ENCODE peak calls at places on chromosomes 6 and 20, in four cellular contexts. C is mucosa of descending colon; U is naive thymus-derived CD4-positive, alpha-beta T cell; V is hepatocyte. K is an unnamed sample. For H3K36me3 and H3K9me3, the result is how much of the 10 kb centered on the place peaks cover.

GRCh38 chr6:156832166-156832743 is 55.1 kb downstream of the ARID1B start:
- DNase-seq in C (no peak), U (no peak), V (no peak), K (no peak)

GRCh38 chr6:133376743-133377142 is 135.6 kb downstream of the EYA4 start:
- DNase-seq in C (no peak), U (no peak), V (no peak), K (no peak)

GRCh38 chr6:27836783-27837635 is 75.2 kb downstream of the OR2B2 start:
- DNase-seq in C (peak), U (peak), V (peak), K (peak)

GRCh38 chr6:85364354-85364753 is 85.5 kb upstream of the NT5E start:
- DNase-seq in C (no peak), U (no peak), V (peak), K (no peak)

GRCh38 chr20:48002517-48002970 is 217.3 kb upstream of the SULF2 start:
- DNase-seq in C (no peak), U (no peak), V (no peak), K (no peak)

GRCh38 chr20:56630506-56631317 is 1.6 kb downstream of the TFAP2C start:
- DNase-seq in C (peak), U (no peak), V (peak), K (no peak)

GRCh38 chr6:34381086-34381485 is 11.4 kb downstream of the NUDT3 start:
- DNase-seq in C (no peak), U (no peak), V (no peak), K (no peak)

GRCh38 chr6:43718387-43719105 is 31.0 kb upstream of the MRPS18A start:
- DNase-seq in C (no peak), U (no peak), V (peak), K (no peak)

GRCh38 chr6:128569737-128570438 is 49.5 kb upstream of the PTPRK start:
- DNase-seq in C (no peak), U (no peak), V (peak), K (no peak)

GRCh38 chr6:91083226-91083625 is 496.4 kb upstream of the MAP3K7 start:
- DNase-seq in C (no peak), U (no peak), V (no peak), K (no peak)

GRCh38 chr20:40689100-40689942 is at the start of gene MAFB:
- DNase-seq in C (peak), U (no peak), V (peak), K (peak)

GRCh38 chr6:45640081-45640491 is 262.4 kb upstream of the SUPT3H start:
- DNase-seq in C (no peak), U (no peak), V (no peak), K (no peak)

GRCh38 chr20:15564981-15565380 is 1008.3 kb downstream of the KIF16B start:
- DNase-seq in C (no peak), U (no peak), V (no peak), K (no peak)

GRCh38 chr20:40769677-40770285 is 80.7 kb upstream of the MAFB start:
- DNase-seq in C (no peak), U (no peak), V (no peak), K (no peak)

GRCh38 chr6:72649032-72649984 is 27.4 kb downstream of the KCNQ5 start:
- DNase-seq in C (no peak), U (no peak), V (no peak), K (no peak)

GRCh38 chr6:47729019-47729418 is 30.6 kb downstream of the ADGRF4 start:
- DNase-seq in C (no peak), U (no peak), V (no peak), K (no peak)

GRCh38 chr6:167426620-167427019 is 101.7 kb downstream of the TTLL2 start:
- DNase-seq in C (no peak), U (no peak), V (peak), K (no peak)
- H3K36me3 ChIP-seq in C (under half), U (under half), V (under half), K (under half)

GRCh38 chr20:37581246-37581645 is 53.6 kb upstream of the BLCAP start:
- DNase-seq in C (no peak), U (no peak), V (no peak), K (no peak)
- H3K9me3 ChIP-seq in C (under half), U (under half), V (under half), K (under half)

GRCh38 chr20:51612896-51613295 is 70.4 kb upstream of the NFATC2 start:
- DNase-seq in C (no peak), U (no peak), V (no peak), K (no peak)

GRCh38 chr20:51611625-51611890 is 69.0 kb upstream of the NFATC2 start:
- DNase-seq in C (no peak), U (no peak), V (no peak), K (no peak)

GRCh38 chr20:51613576-51613975 is 71.1 kb upstream of the NFATC2 start:
- DNase-seq in C (no peak), U (no peak), V (no peak), K (no peak)

GRCh38 chr20:51610761-51611624 is 68.5 kb upstream of the NFATC2 start:
- DNase-seq in C (no peak), U (no peak), V (no peak), K (no peak)

DNA sequence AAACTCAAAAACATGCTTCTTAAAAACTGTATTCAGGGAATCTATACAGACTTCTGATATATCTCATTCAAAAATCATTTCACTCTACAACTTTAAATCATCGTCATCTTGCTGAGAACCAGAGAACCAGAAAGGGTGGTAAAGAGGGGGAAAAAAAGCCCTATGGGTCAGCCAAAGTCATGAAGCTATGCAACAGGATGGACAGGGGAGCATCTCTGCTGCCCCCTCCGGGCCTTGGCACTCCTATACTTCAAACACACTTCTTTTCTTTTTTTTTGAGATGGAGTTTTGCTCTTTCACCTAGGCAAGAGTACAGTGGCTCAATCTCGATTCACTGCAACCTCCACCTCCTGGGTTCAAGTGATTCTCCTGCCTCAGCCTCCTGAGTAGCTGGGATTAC is 73.5 kb upstream of the NFATC2 start:
- DNase-seq in C (no peak), U (no peak), V (no peak), K (no peak)
- H3K36me3 ChIP-seq in C (under half), U (under half), V (under half), K (under half)

GRCh38 chr20:59690101-59690500 is 85.8 kb downstream of the PHACTR3 start:
- DNase-seq in C (no peak), U (no peak), V (no peak), K (no peak)

GRCh38 chr20:59690976-59691375 is 86.6 kb downstream of the PHACTR3 start:
- DNase-seq in C (no peak), U (no peak), V (no peak), K (no peak)

GRCh38 chr20:59693587-59693986 is 89.2 kb downstream of the PHACTR3 start:
- DNase-seq in C (no peak), U (no peak), V (no peak), K (no peak)

GRCh38 chr20:59688999-59689398 is 84.7 kb downstream of the PHACTR3 start:
- DNase-seq in C (no peak), U (no peak), V (no peak), K (no peak)

DNA sequence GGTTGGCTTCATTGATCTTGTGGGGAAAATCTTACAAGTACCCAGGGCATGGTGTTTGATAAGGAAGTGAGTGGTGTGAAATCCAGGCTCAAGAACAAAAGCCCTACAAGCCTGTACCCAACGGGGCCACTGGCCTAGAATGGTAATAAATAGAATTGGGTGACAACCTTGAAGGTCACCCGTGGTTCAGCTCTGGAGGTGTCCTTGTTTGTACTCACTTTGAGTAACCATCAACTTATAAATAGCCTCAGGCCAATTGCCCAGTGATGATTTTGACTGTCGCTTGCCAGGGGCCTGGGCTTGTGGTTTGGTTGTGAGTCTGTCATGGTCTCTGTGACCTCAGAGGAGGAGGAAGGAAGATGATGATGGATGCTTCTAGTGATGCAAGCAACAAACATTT is 87.8 kb downstream of the PHACTR3 start:
- DNase-seq in C (no peak), U (no peak), V (no peak), K (peak)
- H3K9me3 ChIP-seq in C (under half), U (under half), V (under half), K (under half)

GRCh38 chr20:34427331-34427730 is 64.3 kb downstream of the ITCH start:
- DNase-seq in C (no peak), U (no peak), V (no peak), K (no peak)

GRCh38 chr20:34431168-34431567 is 68.1 kb downstream of the ITCH start:
- DNase-seq in C (no peak), U (no peak), V (no peak), K (no peak)

GRCh38 chr20:34433391-34433790 is 70.3 kb downstream of the ITCH start:
- DNase-seq in C (no peak), U (no peak), V (no peak), K (no peak)

GRCh38 chr20:34426026-34426425 is 63.0 kb downstream of the ITCH start:
- DNase-seq in C (no peak), U (no peak), V (no peak), K (no peak)

DNA sequence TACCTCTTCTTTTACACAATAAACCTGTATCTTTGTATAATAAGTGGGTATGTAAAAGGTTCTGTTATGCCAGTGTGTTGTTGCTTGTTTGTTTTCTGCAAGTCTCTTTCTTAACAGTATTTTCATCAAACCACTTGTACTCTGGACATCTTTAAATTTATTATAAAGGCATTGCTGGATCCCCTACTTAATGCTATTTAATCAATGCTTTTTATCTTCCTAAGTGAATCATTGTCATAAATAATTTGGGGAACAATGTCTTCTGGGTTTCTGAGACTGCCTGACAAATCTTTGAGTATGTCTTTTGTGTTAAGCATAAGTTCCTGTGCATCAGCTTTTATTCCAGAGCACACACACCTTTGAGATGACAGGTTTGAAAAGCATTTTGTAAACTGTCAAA is 64.7 kb downstream of the ITCH start:
- DNase-seq in C (no peak), U (no peak), V (no peak), K (no peak)
- H3K36me3 ChIP-seq in C (under half), U (under half), V (under half), K (under half)